ENCODE peak calls at places on chromosome 5, in six cellular contexts. T is stomach, S is AG09309, C is bronchial epithelial cell, Q is thyroid gland, O is tibial artery. U is an unnamed sample.
A peak's percentile ranks its signal among the peaks of the same experiment; 100 is the strongest.

GRCh38 chr5:124395287-124395686 is 351.2 kb downstream of the ZNF608 start:
- DNase-seq in T (no peak), S (no peak), C (no peak), Q (no peak), O (no peak), U (no peak)

GRCh38 chr5:117776977-117777376 is 1202.4 kb upstream of the SEMA6A start:
- DNase-seq in T (no peak), S (no peak), C (no peak), Q (no peak), O (no peak), U (no peak)

GRCh38 chr5:135131801-135132675 is 98.0 kb upstream of the PITX1 start:
- DNase-seq in T (no peak), S (no peak), C (no peak), Q (peak; percentile 91), O (no peak), U (no peak)

GRCh38 chr5:174725261-174725990 is 1.0 kb downstream of the MSX2 start:
- DNase-seq in T (no peak), S (no peak), C (no peak), Q (no peak), O (no peak), U (no peak)

GRCh38 chr5:111775224-111775623 is 18.2 kb upstream of the NREP start:
- DNase-seq in T (no peak), S (no peak), C (no peak), Q (no peak), O (no peak), U (peak; percentile 44)

GRCh38 chr5:114319821-114320220 is 42.0 kb upstream of the KCNN2 start:
- DNase-seq in T (no peak), S (no peak), C (peak; percentile 25), Q (no peak), O (no peak), U (peak; percentile 2)

GRCh38 chr5:10081584-10081983 is 168.1 kb downstream of the ATPSCKMT start:
- DNase-seq in T (no peak), S (no peak), C (no peak), Q (no peak), O (no peak), U (no peak)

GRCh38 chr5:175436403-175436802 is 7.6 kb downstream of the DRD1 start:
- DNase-seq in T (no peak), S (no peak), C (no peak), Q (no peak), O (no peak), U (no peak)

GRCh38 chr5:157167219-157167621 is 1.2 kb upstream of the GARIN3 start:
- DNase-seq in T (no peak), S (peak; percentile 75), C (no peak), Q (no peak), O (no peak), U (peak; percentile 34)

GRCh38 chr5:470961-471749 is 28.2 kb downstream of the EXOC3 start:
- DNase-seq in T (no peak), S (no peak), C (no peak), Q (peak; percentile 1), O (no peak), U (peak; percentile 17)

GRCh38 chr5:148005788-148006520 is 57.8 kb upstream of the SPINK5 start:
- DNase-seq in T (no peak), S (no peak), C (no peak), Q (no peak), O (no peak), U (peak; percentile 9)

GRCh38 chr5:130514984-130515690 is 610.9 kb downstream of the CHSY3 start:
- DNase-seq in T (no peak), S (peak; percentile 55), C (peak; percentile 94), Q (no peak), O (no peak), U (peak; percentile 92)

GRCh38 chr5:119036101-119036762 is 34.7 kb upstream of the DMXL1 start:
- DNase-seq in T (no peak), S (peak; percentile 48), C (peak; percentile 92), Q (no peak), O (no peak), U (peak; percentile 90)

GRCh38 chr5:32419791-32420190 is 24.7 kb downstream of the ZFR start:
- DNase-seq in T (no peak), S (no peak), C (no peak), Q (no peak), O (no peak), U (no peak)

GRCh38 chr5:80701597-80701996 is 46.8 kb upstream of the DHFR start:
- DNase-seq in T (no peak), S (no peak), C (no peak), Q (no peak), O (no peak), U (no peak)

GRCh38 chr5:120631611-120632010 is 167.5 kb downstream of the PRR16 start:
- DNase-seq in T (no peak), S (no peak), C (no peak), Q (no peak), O (no peak), U (no peak)

GRCh38 chr5:34868736-34869135 is 29.8 kb downstream of the TTC23L start:
- DNase-seq in T (no peak), S (no peak), C (no peak), Q (no peak), O (no peak), U (no peak)

GRCh38 chr5:59193616-59194319 is 610.9 kb downstream of the RAB3C start:
- DNase-seq in T (no peak), S (peak; percentile 96), C (peak; percentile 100), Q (no peak), O (no peak), U (peak; percentile 97)

GRCh38 chr5:159316519-159317383 is 13.5 kb downstream of the IL12B start:
- DNase-seq in T (peak; percentile 52), S (peak; percentile 18), C (peak; percentile 69), Q (peak; percentile 39), O (peak; percentile 20), U (peak; percentile 66)

GRCh38 chr5:74148321-74148720 is 492.2 kb downstream of the ENC1 start:
- DNase-seq in T (no peak), S (no peak), C (no peak), Q (no peak), O (no peak), U (no peak)

GRCh38 chr5:87120518-87121314 is 147.0 kb upstream of the RASA1 start:
- DNase-seq in T (no peak), S (peak; percentile 74), C (peak; percentile 100), Q (no peak), O (no peak), U (peak; percentile 90)

GRCh38 chr5:10724799-10725507 is 36.1 kb downstream of the DAP start:
- DNase-seq in T (peak; percentile 63), S (peak; percentile 38), C (peak; percentile 80), Q (peak; percentile 55), O (peak; percentile 32), U (peak; percentile 92)

GRCh38 chr5:116576043-116576713 is 1.6 kb upstream of the SEMA6A start:
- DNase-seq in T (peak; percentile 55), S (peak; percentile 2), C (peak; percentile 67), Q (peak; percentile 81), O (peak; percentile 40), U (peak; percentile 50)

GRCh38 chr5:126777257-126777973 is 479 bp downstream of the LMNB1 start:
- DNase-seq in T (peak; percentile 65), S (no peak), C (peak; percentile 63), Q (peak; percentile 58), O (no peak), U (peak; percentile 53)

GRCh38 chr5:126778675-126779403 is 1.9 kb downstream of the LMNB1 start:
- DNase-seq in T (no peak), S (no peak), C (no peak), Q (no peak), O (no peak), U (peak; percentile 9)

GRCh38 chr5:126777974-126778674 is 1.2 kb downstream of the LMNB1 start:
- DNase-seq in T (peak; percentile 82), S (peak; percentile 71), C (peak; percentile 83), Q (peak; percentile 75), O (peak; percentile 77), U (peak; percentile 94)

GRCh38 chr5:126776499-126777256 is at the start of gene LMNB1:
- DNase-seq in T (peak; percentile 94), S (peak; percentile 64), C (peak; percentile 76), Q (peak; percentile 96), O (peak; percentile 91), U (peak; percentile 94)

GRCh38 chr5:126780165-126780827 is 3.4 kb downstream of the LMNB1 start:
- DNase-seq in T (peak; percentile 38), S (peak; percentile 45), C (peak; percentile 50), Q (peak; percentile 40), O (peak; percentile 38), U (peak; percentile 83)
- H3K4me3 ChIP-seq in T (no peak overlapping the region), S (no peak overlapping the region), C (no peak overlapping the region), Q (no peak overlapping the region), O (no peak overlapping the region), U (peak overlapping the region; percentile 27)

GRCh38 chr5:146107901-146108300 is 2.5 kb upstream of the PLAC8L1 start:
- DNase-seq in T (no peak), S (no peak), C (no peak), Q (no peak), O (no peak), U (peak; percentile 39)
- H3K4me3 ChIP-seq in T (no peak overlapping the region), S (no peak overlapping the region), C (no peak overlapping the region), Q (no peak overlapping the region), O (no peak overlapping the region), U (no peak overlapping the region)

GRCh38 chr5:64773533-64773932 is 4.8 kb downstream of the CWC27 start:
- DNase-seq in T (no peak), S (no peak), C (no peak), Q (no peak), O (no peak), U (no peak)
- H3K4me3 ChIP-seq in T (no peak overlapping the region), S (no peak overlapping the region), C (no peak overlapping the region), Q (no peak overlapping the region), O (no peak overlapping the region), U (no peak overlapping the region)

DNA sequence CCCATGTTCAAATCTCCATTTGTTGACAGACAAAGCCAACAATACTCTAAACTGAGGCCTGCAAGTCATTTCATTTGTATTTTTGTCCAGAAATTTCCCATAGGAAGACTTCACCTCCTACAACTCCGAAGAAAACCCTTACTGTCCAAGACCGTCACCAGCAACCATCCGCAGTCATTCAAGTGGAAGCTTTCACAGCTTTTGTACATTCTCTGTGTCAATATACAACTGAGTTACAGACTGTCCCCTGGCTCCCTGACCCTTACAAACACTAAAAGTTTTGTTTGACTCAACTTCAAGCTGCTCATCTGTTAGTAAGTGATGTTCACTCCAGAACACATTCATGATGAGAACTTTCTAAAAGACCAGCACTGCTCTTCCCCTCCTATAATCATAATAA is 210.1 kb downstream of the DEPDC1B start:
- DNase-seq in T (no peak), S (no peak), C (no peak), Q (no peak), O (no peak), U (no peak)
- H3K4me3 ChIP-seq in T (peak overlapping the region; percentile 42), S (no peak overlapping the region), C (no peak overlapping the region), Q (no peak overlapping the region), O (peak overlapping the region; percentile 53), U (no peak overlapping the region)

GRCh38 chr5:38446029-38446522 is 110.4 kb downstream of the LIFR start:
- DNase-seq in T (no peak), S (no peak), C (no peak), Q (no peak), O (no peak), U (no peak)
- H3K4me3 ChIP-seq in T (peak overlapping the region; percentile 12), S (no peak overlapping the region), C (peak overlapping the region; percentile 7), Q (no peak overlapping the region), O (peak overlapping the region; percentile 55), U (peak overlapping the region; percentile 68)

GRCh38 chr5:139638090-139638735 is 9.9 kb upstream of the CXXC5 start:
- DNase-seq in T (peak; percentile 86), S (peak; percentile 64), C (no peak), Q (peak; percentile 87), O (peak; percentile 79), U (peak; percentile 75)
- H3K4me3 ChIP-seq in T (peak overlapping the region; percentile 43), S (peak overlapping the region; percentile 48), C (no peak overlapping the region), Q (no peak overlapping the region), O (peak overlapping the region; percentile 56), U (peak overlapping the region; percentile 43)

GRCh38 chr5:16933337-16933736 is 2.8 kb downstream of the MYO10 start:
- DNase-seq in T (no peak), S (no peak), C (no peak), Q (no peak), O (no peak), U (no peak)
- H3K4me3 ChIP-seq in T (peak overlapping the region; percentile 88), S (peak overlapping the region; percentile 95), C (peak overlapping the region; percentile 95), Q (no peak overlapping the region), O (peak overlapping the region; percentile 92), U (no peak overlapping the region)